ENCODE peak calls at places on chromosome X, in six cellular contexts. M is uterus; U is CD8-positive, alpha-beta memory T cell; A is CD8-positive, alpha-beta T cell; R is heart right ventricle; Y is thoracic aorta. D is an unnamed sample.

GRCh38 chrX:97494756-97495372 is 611.2 kb downstream of the RPA4 start:
- DNase-seq in R (no peak), U (no peak), A (no peak), M (no peak), Y (no peak), D (no peak)

GRCh38 chrX:38768079-38768478 is 33.2 kb upstream of the MID1IP1 start:
- DNase-seq in R (no peak), M (no peak), U (no peak), A (peak; percentile 15), Y (no peak), D (no peak)

GRCh38 chrX:112527903-112528302 is 151.8 kb downstream of the LHFPL1 start:
- DNase-seq in A (no peak), U (no peak), M (no peak), R (no peak), Y (no peak), D (no peak)

GRCh38 chrX:15418041-15418706 is 34.0 kb upstream of the VEGFD start:
- DNase-seq in Y (no peak), R (no peak), M (no peak), U (no peak), A (no peak), D (no peak)

GRCh38 chrX:120459313-120459712 is 9.8 kb downstream of the LAMP2 start:
- DNase-seq in A (no peak), U (no peak), R (no peak), M (no peak), Y (no peak), D (peak; percentile 73)

GRCh38 chrX:135651647-135652295 is 61.7 kb upstream of the CT45A1 start:
- DNase-seq in Y (no peak), M (no peak), R (no peak), A (no peak), U (no peak), D (no peak)

GRCh38 chrX:119606508-119607389 is 525 bp upstream of the NKRF start:
- DNase-seq in U (no peak), R (no peak), M (no peak), A (no peak), Y (no peak), D (no peak)

GRCh38 chrX:107678957-107679740 is 50.8 kb downstream of the PRPS1 start:
- DNase-seq in Y (no peak), R (peak; percentile 83), M (peak; percentile 79), U (peak; percentile 44), A (peak; percentile 84), D (peak; percentile 84)

GRCh38 chrX:34350552-34350951 is 218.4 kb upstream of the FAM47A start:
- DNase-seq in U (no peak), M (no peak), A (no peak), R (no peak), Y (no peak), D (no peak)

GRCh38 chrX:154096140-154097002 is 1.1 kb downstream of the MECP2 start:
- DNase-seq in M (no peak), R (peak; percentile 24), A (peak; percentile 26), Y (no peak), U (no peak), D (peak; percentile 23)

GRCh38 chrX:108558217-108558616 is 118.6 kb downstream of the COL4A5 start:
- DNase-seq in Y (no peak), M (no peak), U (no peak), A (no peak), R (no peak), D (no peak)

GRCh38 chrX:144730486-144730885 is 516.8 kb upstream of the SPANXN1 start:
- DNase-seq in R (no peak), U (no peak), M (no peak), Y (no peak), A (no peak), D (no peak)

GRCh38 chrX:23797371-23798128 is 14.6 kb downstream of the SAT1 start:
- DNase-seq in R (no peak), A (no peak), U (no peak), Y (no peak), M (no peak), D (no peak)

GRCh38 chrX:51608766-51609165 is 9.9 kb downstream of the CENPVL3 start:
- DNase-seq in Y (no peak), A (no peak), R (no peak), U (no peak), M (no peak), D (no peak)

GRCh38 chrX:8201896-8202331 is 30.8 kb upstream of the VCX2 start:
- DNase-seq in U (no peak), M (no peak), A (no peak), R (peak; percentile 9), Y (no peak), D (no peak)

GRCh38 chrX:107542500-107542899 is 85.8 kb upstream of the PRPS1 start:
- DNase-seq in Y (no peak), A (no peak), U (no peak), M (no peak), R (no peak), D (no peak)

GRCh38 chrX:13396887-13397286 is 77.0 kb upstream of the ATXN3L start:
- DNase-seq in R (no peak), U (no peak), A (no peak), M (no peak), Y (no peak), D (no peak)

GRCh38 chrX:22220941-22221340 is 51.8 kb upstream of the CBLL2 start:
- DNase-seq in Y (no peak), A (no peak), M (no peak), R (no peak), U (no peak), D (no peak)

GRCh38 chrX:153624196-153625091 is 22.6 kb upstream of the DUSP9 start:
- DNase-seq in M (no peak), A (no peak), R (no peak), Y (no peak), U (no peak), D (no peak)

GRCh38 chrX:31038585-31039326 is 33.1 kb downstream of the FTHL17 start:
- DNase-seq in U (no peak), R (peak; percentile 23), Y (no peak), A (no peak), M (no peak), D (no peak)

GRCh38 chrX:51361251-51361650 is 28.6 kb downstream of the NUDT10 start:
- DNase-seq in M (no peak), A (no peak), U (no peak), R (no peak), Y (no peak), D (no peak)

GRCh38 chrX:105882581-105883275 is 60.4 kb downstream of the NRK start:
- DNase-seq in U (no peak), R (no peak), Y (no peak), M (no peak), A (no peak), D (no peak)

GRCh38 chrX:4925911-4926310 is 1212.5 kb upstream of the PRKX start:
- DNase-seq in A (no peak), Y (no peak), M (no peak), R (no peak), U (no peak), D (no peak)

GRCh38 chrX:6813836-6814370 is 279.0 kb upstream of the VCX3A start:
- DNase-seq in U (no peak), Y (no peak), A (no peak), R (no peak), M (no peak), D (no peak)

GRCh38 chrX:138897621-138898492 is 186.3 kb upstream of the FGF13 start:
- DNase-seq in A (no peak), M (no peak), R (no peak), Y (no peak), U (no peak), D (no peak)

GRCh38 chrX:66110112-66110511 is 53.9 kb upstream of the HEPH start:
- DNase-seq in U (no peak), Y (no peak), R (no peak), M (no peak), A (no peak), D (no peak)

GRCh38 chrX:102067966-102068723 is 57.3 kb upstream of the TCEAL2 start:
- DNase-seq in R (no peak), M (no peak), U (no peak), Y (no peak), A (no peak), D (no peak)

GRCh38 chrX:135382260-135382659 is 39.5 kb upstream of the SMIM10L2A start:
- DNase-seq in Y (no peak), A (no peak), R (peak; percentile 46), U (no peak), M (no peak), D (no peak)

GRCh38 chrX:11787564-11787963 is 29.5 kb downstream of the MSL3 start:
- DNase-seq in R (peak; percentile 52), U (peak; percentile 54), A (peak; percentile 65), Y (no peak), M (peak; percentile 66), D (peak; percentile 28)

GRCh38 chrX:109871489-109871888 is 131.4 kb upstream of the TMEM164 start:
- DNase-seq in M (no peak), R (no peak), Y (no peak), A (no peak), U (no peak), D (no peak)
- H3K4me3 ChIP-seq in M (no peak overlapping the region), R (no peak overlapping the region), Y (no peak overlapping the region), A (no peak overlapping the region), U (no peak overlapping the region), D (no peak overlapping the region)

DNA sequence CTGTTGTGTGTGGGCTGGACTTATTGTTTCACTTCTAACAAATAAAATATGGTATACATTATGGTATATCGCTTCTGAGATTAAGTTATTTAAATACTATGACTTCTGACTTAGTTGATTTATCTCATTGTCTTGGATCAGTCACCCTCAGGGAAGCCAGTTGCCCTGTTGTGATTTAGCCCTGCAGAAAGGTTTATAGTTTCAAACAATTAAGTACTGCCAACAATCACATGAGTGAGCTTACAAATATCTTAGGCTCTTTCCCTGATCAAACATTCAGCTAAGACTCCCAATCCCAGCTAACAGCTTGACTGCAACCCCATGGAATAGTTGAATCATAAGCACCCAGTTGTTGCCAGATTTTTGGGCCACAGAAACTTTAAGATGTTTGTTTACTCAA is 85.4 kb downstream of the MAGEC1 start:
- DNase-seq in Y (no peak), A (no peak), U (no peak), M (no peak), R (no peak), D (no peak)
- H3K27ac ChIP-seq in Y (peak overlapping the region; percentile 21), A (no peak overlapping the region), U (no peak overlapping the region), M (no peak overlapping the region), R (no peak overlapping the region), D (no peak overlapping the region)

GRCh38 chrX:78116365-78116764 is 12.3 kb downstream of the PGK1 start:
- DNase-seq in R (no peak), A (no peak), U (no peak), M (no peak), Y (no peak), D (no peak)
- H3K36me3 ChIP-seq in R (no peaks in the 10 kb centered on the region), A (peaks cover 53% of the 10 kb centered on the region), U (peaks cover 70% of the 10 kb centered on the region), M (no peaks in the 10 kb centered on the region), Y (peaks cover 32% of the 10 kb centered on the region), D (no peaks in the 10 kb centered on the region)

GRCh38 chrX:74923942-74924448 is 1.3 kb downstream of the NEXMIF start:
- DNase-seq in Y (no peak), R (no peak), M (peak; percentile 28), U (no peak), A (peak; percentile 21), D (no peak)

GRCh38 chrX:74931214-74931613 is 6.0 kb upstream of the NEXMIF start:
- DNase-seq in M (no peak), A (no peak), R (no peak), Y (no peak), U (no peak), D (no peak)

GRCh38 chrX:74924449-74925209 is 623 bp downstream of the NEXMIF start:
- DNase-seq in U (no peak), M (peak; percentile 45), Y (no peak), A (peak; percentile 17), R (peak; percentile 3), D (no peak)

GRCh38 chrX:74922922-74923321 is 2.3 kb downstream of the NEXMIF start:
- DNase-seq in A (no peak), Y (no peak), M (no peak), U (no peak), R (no peak), D (no peak)

GRCh38 chrX:74925210-74926088 is at the start of gene NEXMIF:
- DNase-seq in R (no peak), M (peak; percentile 12), U (no peak), A (peak; percentile 35), Y (no peak), D (no peak)
- H3K4me3 ChIP-seq in R (peak within 1 kb of the TSS; percentile 44), M (peak within 1 kb of the TSS; percentile 42), U (peak within 1 kb of the TSS; percentile 32), A (peak within 1 kb of the TSS; percentile 54), Y (peak within 1 kb of the TSS; percentile 75), D (peak within 1 kb of the TSS; percentile 58)